ENCODE peak calls at places on chromosomes 11 and 22, in ten cellular contexts. N is stimulated activated naive CD4-positive, alpha-beta T cell; Z is stimulated activated CD8-positive, alpha-beta memory T cell treated with anti-CD3 and anti-CD28 coated beads, Interleukin-2, amount 100 ng/mL, for 48 hours; Y is K562; O is ELF-1; S is GM23248; A is T-cell; W is sigmoid colon; D is CD4-positive, alpha-beta memory T cell; P is stimulated activated CD4-positive, alpha-beta T cell treated with anti-CD3 and anti-CD28 coated beads, Interleukin-4, amount 100 ng/mL, for 48 hours. R is an unnamed sample.

GRCh38 chr22:32696089-32696488 is 105.4 kb upstream of the TIMP3 start:
- DNase-seq in W (no peak), Y (no peak), P (no peak), A (no peak), O (no peak), S (no peak), N (no peak), Z (no peak), D (no peak), R (no peak)

GRCh38 chr11:100546714-100547113 is 140.4 kb upstream of the ARHGAP42 start:
- DNase-seq in Z (no peak), N (no peak), S (peak; percentile 6), D (no peak), Y (no peak), A (no peak), O (no peak), W (no peak), P (no peak), R (no peak)

GRCh38 chr11:76910620-76911414 is 50.1 kb downstream of the ACER3 start:
- DNase-seq in Z (no peak), A (no peak), Y (peak; percentile 80), O (peak; percentile 24), D (no peak), W (peak; percentile 65), N (no peak), P (no peak), S (peak; percentile 15), R (no peak)

GRCh38 chr22:26512149-26512793 is at the start of gene TFIP11:
- DNase-seq in W (peak; percentile 96), A (peak; percentile 88), Z (peak; percentile 89), S (peak; percentile 97), Y (peak; percentile 94), P (peak; percentile 94), N (peak; percentile 87), D (peak; percentile 84), O (peak; percentile 97), R (peak; percentile 80)

GRCh38 chr11:34056672-34057071 is 5.1 kb downstream of the CAPRIN1 start:
- DNase-seq in Y (no peak), O (no peak), N (no peak), A (no peak), S (no peak), P (no peak), Z (no peak), D (no peak), W (no peak), R (no peak)

GRCh38 chr22:27845603-27846100 is 44.1 kb upstream of the MN1 start:
- DNase-seq in D (no peak), O (no peak), A (no peak), P (no peak), S (no peak), Y (no peak), W (peak; percentile 41), N (no peak), Z (no peak), R (no peak)

GRCh38 chr11:33753304-33753703 is 17.1 kb upstream of the CD59 start:
- DNase-seq in N (no peak), Y (no peak), W (no peak), D (no peak), Z (no peak), A (no peak), O (no peak), P (no peak), S (peak; percentile 67), R (no peak)

GRCh38 chr11:134643519-134644042 is 231.5 kb upstream of the B3GAT1 start:
- DNase-seq in W (peak; percentile 40), Y (no peak), S (no peak), Z (no peak), N (no peak), A (no peak), O (peak; percentile 78), P (no peak), D (no peak), R (no peak)

GRCh38 chr11:129999407-129999806 is 3.2 kb downstream of the PRDM10 start:
- DNase-seq in Y (no peak), W (no peak), N (no peak), Z (no peak), P (no peak), A (no peak), S (no peak), D (no peak), O (no peak), R (no peak)